ENCODE peak calls at places on chromosomes 3 and 15, in six cellular contexts. R, C, P, Y, U and G are unnamed samples. For H3K4me1, the result is how much of the 10 kb centered on the place peaks cover.

GRCh38 chr15:52349062-52349700 is 53.6 kb upstream of the MYO5C start:
- DNase-seq in R (no peak), C (no peak), P (no peak), U (no peak), Y (no peak), G (no peak)

GRCh38 chr3:126351086-126351770 is 6.0 kb downstream of the KLF15 start:
- DNase-seq in Y (no peak), C (no peak), U (peak), R (no peak), P (no peak), G (no peak)

GRCh38 chr3:195421410-195421809 is 21.4 kb downstream of the ACAP2 start:
- DNase-seq in Y (no peak), U (no peak), R (no peak), P (no peak), C (no peak), G (no peak)

GRCh38 chr3:15074500-15074899 is 9.4 kb upstream of the MRPS25 start:
- DNase-seq in U (no peak), Y (no peak), R (no peak), P (no peak), C (no peak), G (no peak)

GRCh38 chr15:68310178-68310810 is 32.7 kb downstream of the FEM1B start:
- DNase-seq in C (no peak), Y (no peak), U (peak), R (no peak), P (no peak), G (no peak)

GRCh38 chr3:178421069-178421468 is 115.2 kb upstream of the KCNMB2 start:
- DNase-seq in Y (no peak), C (no peak), R (no peak), P (no peak), U (no peak), G (no peak)

GRCh38 chr3:128329491-128330300 is 137.0 kb downstream of the DNAJB8 start:
- DNase-seq in P (no peak), C (no peak), R (no peak), Y (no peak), U (peak), G (no peak)

GRCh38 chr3:106827515-106828213 is 549.6 kb upstream of the CCDC54 start:
- DNase-seq in Y (peak), R (no peak), P (no peak), U (no peak), C (no peak), G (no peak)

GRCh38 chr15:47715856-47716445 is 1.4 kb upstream of the SEMA6D start:
- DNase-seq in R (peak), C (no peak), P (no peak), Y (no peak), U (no peak), G (no peak)

GRCh38 chr3:71859128-71859519 is 74.2 kb upstream of the PROK2 start:
- DNase-seq in R (peak), P (peak), C (no peak), Y (peak), U (no peak), G (no peak)

GRCh38 chr3:141625506-141625905 is 112.6 kb upstream of the RNF7 start:
- DNase-seq in Y (no peak), C (no peak), P (no peak), U (no peak), R (no peak), G (no peak)

GRCh38 chr3:31879365-31879764 is 101.7 kb downstream of the OSBPL10 start:
- DNase-seq in C (no peak), R (no peak), U (no peak), Y (no peak), P (no peak), G (no peak)

GRCh38 chr3:4629095-4630007 is 136.2 kb downstream of the ITPR1 start:
- DNase-seq in P (no peak), R (no peak), Y (no peak), U (no peak), C (no peak), G (no peak)

GRCh38 chr15:99703603-99704443 is 29.4 kb downstream of the LYSMD4 start:
- DNase-seq in P (peak), Y (peak), C (no peak), R (peak), U (no peak), G (no peak)

GRCh38 chr3:23270423-23270822 is 67.3 kb downstream of the UBE2E2 start:
- DNase-seq in Y (no peak), R (no peak), U (no peak), P (no peak), C (no peak), G (no peak)

GRCh38 chr3:156449712-156450574 is 105.0 kb downstream of the SSR3 start:
- DNase-seq in C (no peak), P (peak), Y (peak), U (no peak), R (peak), G (no peak)

GRCh38 chr3:5226783-5227182 is 39.3 kb downstream of the EDEM1 start:
- DNase-seq in Y (peak), C (no peak), P (peak), U (no peak), R (peak), G (no peak)

GRCh38 chr3:153927107-153927506 is 194.1 kb upstream of the ARHGEF26 start:
- DNase-seq in U (no peak), P (peak), C (peak), R (peak), Y (peak), G (no peak)

GRCh38 chr3:39383190-39383912 is at the start of gene SLC25A38:
- DNase-seq in R (peak), U (peak), P (peak), C (no peak), Y (peak), G (peak)

GRCh38 chr3:31981206-31982181 is at the start of the genes OSBPL10 and ZNF860:
- DNase-seq in Y (peak), P (peak), U (peak), C (no peak), R (peak), G (peak)

GRCh38 chr3:171458857-171459129 is 1.4 kb downstream of the TNIK start:
- DNase-seq in C (no peak), P (no peak), Y (peak), U (no peak), R (no peak), G (no peak)

GRCh38 chr3:11323827-11324226 is 51.6 kb downstream of the ATG7 start:
- DNase-seq in P (no peak), U (no peak), C (no peak), R (no peak), Y (no peak), G (no peak)

DNA sequence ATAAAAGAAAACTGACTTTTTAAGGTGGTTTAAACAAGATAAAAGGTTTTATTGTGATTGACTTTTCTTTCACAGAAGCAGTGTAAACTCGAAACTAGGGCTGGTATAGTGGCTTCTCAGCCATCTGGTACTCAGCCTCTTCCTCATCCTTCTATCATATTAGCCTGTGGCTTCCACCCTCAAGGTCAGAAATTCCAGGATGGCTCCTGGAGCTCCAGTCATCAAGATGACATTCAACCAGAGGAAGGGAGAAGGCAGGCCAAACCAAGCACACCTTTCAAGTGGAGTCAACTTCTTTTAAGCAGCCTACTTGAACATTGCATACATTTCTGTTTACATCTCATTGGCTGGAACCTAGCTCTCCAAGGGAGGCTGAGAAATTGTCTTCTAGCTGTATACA is 1.3 kb upstream of the MESD start:
- DNase-seq in U (no peak), Y (no peak), C (no peak), R (no peak), P (no peak), G (no peak)
- H3K4me1 ChIP-seq in U (under half), Y (under half), C (under half), R (under half), P (under half), G (under half)

GRCh38 chr3:150097588-150097890 is 126.8 kb upstream of the PFN2 start:
- DNase-seq in U (no peak), P (no peak), C (peak), R (no peak), Y (no peak), G (no peak)

GRCh38 chr3:150105025-150105424 is 134.3 kb upstream of the PFN2 start:
- DNase-seq in C (no peak), U (no peak), P (no peak), Y (no peak), R (no peak), G (no peak)

GRCh38 chr3:150104564-150104963 is 133.9 kb upstream of the PFN2 start:
- DNase-seq in C (no peak), Y (no peak), U (no peak), P (no peak), R (no peak), G (no peak)

GRCh38 chr3:150098621-150099020 is 127.9 kb upstream of the PFN2 start:
- DNase-seq in C (no peak), U (no peak), R (no peak), P (no peak), Y (no peak), G (no peak)

GRCh38 chr3:150101016-150101415 is 130.3 kb upstream of the PFN2 start:
- DNase-seq in U (no peak), C (no peak), P (no peak), R (no peak), Y (no peak), G (no peak)
- H3K4me3 ChIP-seq in U (no peak), C (no peak), P (no peak), R (no peak), Y (no peak), G (no peak)

GRCh38 chr3:134937256-134938023 is 142.4 kb downstream of the EPHB1 start:
- DNase-seq in R (no peak), C (no peak), U (no peak), Y (peak), P (no peak), G (no peak)

GRCh38 chr3:134932035-134932434 is 137.0 kb downstream of the EPHB1 start:
- DNase-seq in Y (no peak), U (no peak), R (no peak), C (no peak), P (no peak), G (no peak)

GRCh38 chr3:134931045-134931775 is 136.2 kb downstream of the EPHB1 start:
- DNase-seq in P (no peak), Y (peak), U (no peak), R (no peak), C (no peak), G (no peak)

GRCh38 chr3:134934933-134935332 is 139.9 kb downstream of the EPHB1 start:
- DNase-seq in U (no peak), P (no peak), C (no peak), Y (no peak), R (no peak), G (no peak)

DNA sequence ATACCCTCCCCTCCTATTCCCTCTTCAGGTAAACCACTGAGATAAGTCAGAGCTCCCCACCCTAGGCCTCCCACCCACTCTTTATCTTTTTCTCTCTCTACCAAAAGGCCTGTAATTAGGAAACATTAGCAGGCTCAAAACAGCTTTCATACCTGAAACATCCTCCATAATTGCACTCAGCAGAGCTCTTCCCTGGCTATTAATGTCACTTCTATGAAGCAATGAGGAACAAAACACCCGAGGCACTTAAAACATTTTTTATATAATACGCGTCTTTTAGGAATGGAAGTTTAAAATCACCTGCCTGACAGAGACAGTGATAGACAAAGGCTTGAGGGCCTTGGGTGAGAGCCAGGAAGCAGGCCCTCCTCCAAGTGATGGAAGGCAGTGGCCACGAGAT is 138.9 kb downstream of the EPHB1 start:
- DNase-seq in C (no peak), U (no peak), Y (no peak), P (no peak), R (no peak), G (no peak)
- TF ChIP-seq POLR2AphosphoS5 in C (no peak), U (no peak), Y (no peak), P (no peak), R (no peak), G (no peak)

DNA sequence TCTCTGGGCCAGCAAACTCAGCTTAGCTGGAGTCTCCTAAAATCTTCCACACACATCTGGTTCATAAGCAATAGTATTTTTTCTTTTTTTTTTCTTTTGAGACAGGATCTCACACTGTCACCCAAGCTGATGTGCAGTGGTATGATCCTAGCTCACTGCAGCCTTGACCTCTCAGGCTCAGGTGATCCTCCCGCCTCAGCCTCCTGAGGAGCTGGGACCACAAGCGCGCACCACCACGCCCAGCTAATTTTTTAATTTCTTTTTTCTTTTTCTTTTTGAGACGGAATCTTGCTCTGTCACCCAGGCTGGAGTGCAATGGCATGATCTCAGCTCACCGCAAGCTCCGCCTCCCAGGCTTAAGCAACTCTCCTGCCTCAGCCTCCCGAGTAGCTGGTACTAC is 34.3 kb downstream of the RNU5B-1 start:
- DNase-seq in P (no peak), R (no peak), Y (no peak), U (peak), C (no peak), G (no peak)
- H3K4me1 ChIP-seq in P (under half), R (under half), Y (half or more), U (under half), C (under half), G (under half)

GRCh38 chr15:58477228-58477627 is 45.4 kb downstream of the LIPC start:
- DNase-seq in R (peak), U (no peak), C (no peak), P (no peak), Y (no peak), G (no peak)
- H3K4me3 ChIP-seq in R (no peak), U (no peak), C (no peak), P (no peak), Y (no peak), G (no peak)

GRCh38 chr15:85545185-85545584 is 164.8 kb downstream of the AKAP13 start:
- DNase-seq in C (no peak), P (no peak), U (no peak), Y (no peak), R (no peak), G (no peak)
- TF ChIP-seq POLR2AphosphoS5 in C (no peak), P (no peak), U (no peak), Y (no peak), R (no peak), G (no peak)

DNA sequence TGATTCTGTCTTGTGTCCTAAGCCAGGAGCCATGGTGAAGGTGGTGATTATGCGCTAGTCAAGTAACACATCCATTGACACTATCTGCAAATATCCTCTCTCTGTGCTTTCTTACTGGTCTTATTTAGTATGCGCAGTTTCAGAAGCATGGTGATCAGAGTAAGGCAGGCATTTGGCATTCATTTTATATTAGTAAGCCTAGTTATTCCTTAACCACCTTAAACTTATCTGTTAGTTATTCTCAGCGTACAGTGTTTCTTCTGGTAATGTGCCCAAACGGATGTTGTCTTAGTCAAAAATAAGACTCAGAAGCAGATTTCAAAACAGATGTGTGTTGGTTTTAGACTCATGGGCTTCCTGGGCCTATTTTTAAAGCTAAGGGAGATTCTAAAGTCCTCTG is 329.2 kb downstream of the GRM7 start:
- DNase-seq in C (no peak), R (peak), P (no peak), U (no peak), Y (no peak), G (no peak)
- H3K4me1 ChIP-seq in C (under half), R (under half), P (under half), U (under half), Y (under half), G (under half)

GRCh38 chr3:183446838-183447205 is 18.4 kb upstream of the MCF2L2 start:
- DNase-seq in U (no peak), C (no peak), P (no peak), Y (no peak), R (no peak), G (no peak)
- H3K4me3 ChIP-seq in U (peak), C (peak), P (peak), Y (peak), R (peak), G (peak)

GRCh38 chr3:42923606-42924005 is 17.7 kb downstream of the ZNF662 start:
- DNase-seq in R (no peak), P (no peak), C (no peak), U (no peak), Y (no peak), G (no peak)
- TF ChIP-seq POLR2AphosphoS5 in R (no peak), P (no peak), C (no peak), U (no peak), Y (no peak), G (no peak)